ENCODE peak calls at places on chromosome 17, in eight cellular contexts. M, F, B, T, Z, R, Y and J are unnamed samples.

GRCh38 chr17:65438708-65439294 is 122.6 kb downstream of the AXIN2 start:
- DNase-seq in F (no peak), R (no peak), M (no peak), Y (no peak), Z (no peak), T (no peak), B (no peak), J (no peak)

GRCh38 chr17:32461853-32462617 is 17.7 kb downstream of the PSMD11 start:
- DNase-seq in Y (no peak), Z (no peak), B (peak; percentile 54), M (no peak), F (peak; percentile 30), R (peak; percentile 49), T (no peak), J (no peak)

GRCh38 chr17:6105608-6106007 is 35.4 kb downstream of the WSCD1 start:
- DNase-seq in Y (no peak), Z (no peak), M (no peak), R (no peak), T (no peak), F (no peak), B (no peak), J (no peak)

GRCh38 chr17:77203846-77204245 is 63.1 kb downstream of the SEC14L1 start:
- DNase-seq in Y (no peak), T (no peak), Z (no peak), M (no peak), R (no peak), F (no peak), B (no peak), J (no peak)

GRCh38 chr17:39487946-39488345 is 26.7 kb downstream of the CDK12 start:
- DNase-seq in Z (no peak), M (no peak), B (no peak), Y (no peak), T (no peak), F (no peak), R (no peak), J (no peak)

GRCh38 chr17:66533572-66533971 is 231.2 kb downstream of the PRKCA start:
- DNase-seq in M (no peak), F (peak; percentile 38), Z (no peak), T (peak; percentile 73), Y (no peak), R (peak; percentile 39), B (no peak), J (no peak)

GRCh38 chr17:8375738-8376259 is 705 bp downstream of the KRABD2 start:
- DNase-seq in T (no peak), Y (no peak), B (peak; percentile 40), F (no peak), R (no peak), Z (no peak), M (no peak), J (no peak)

GRCh38 chr17:58330544-58330996 is 2.0 kb upstream of the TSPOAP1 start:
- DNase-seq in B (no peak), F (no peak), T (no peak), R (no peak), M (peak; percentile 11), Z (no peak), Y (no peak), J (no peak)

GRCh38 chr17:77371888-77372443 is 231.2 kb downstream of the SEC14L1 start:
- DNase-seq in F (no peak), T (no peak), M (peak; percentile 15), Y (no peak), Z (no peak), B (no peak), R (no peak), J (no peak)

GRCh38 chr17:38430822-38431221 is 2.6 kb downstream of the ARHGAP23 start:
- DNase-seq in Y (no peak), M (no peak), F (no peak), B (no peak), Z (no peak), R (no peak), T (no peak), J (no peak)
- H3K27ac ChIP-seq in Y (peak overlapping the region; percentile 84), M (peak overlapping the region; percentile 94), F (no peak overlapping the region), B (no peak overlapping the region), Z (peak overlapping the region; percentile 99), R (no peak overlapping the region), T (peak overlapping the region; percentile 90), J (peak overlapping the region; percentile 91)

GRCh38 chr17:37643118-37643766 is at the start of gene DDX52:
- DNase-seq in F (peak; percentile 88), Z (peak; percentile 92), M (peak; percentile 92), B (peak; percentile 97), T (peak; percentile 96), Y (peak; percentile 82), R (peak; percentile 89), J (peak; percentile 94)

GRCh38 chr17:37642706-37643105 is 540 bp downstream of the DDX52 start:
- DNase-seq in R (peak; percentile 1), Y (no peak), M (no peak), B (peak; percentile 47), T (no peak), Z (no peak), F (no peak), J (no peak)

GRCh38 chr17:37637956-37638355 is 5.3 kb downstream of the DDX52 start:
- DNase-seq in B (no peak), Y (no peak), Z (no peak), T (no peak), R (no peak), F (no peak), M (no peak), J (no peak)

GRCh38 chr17:37643829-37644228 is 583 bp upstream of the DDX52 start:
- DNase-seq in Z (no peak), M (no peak), Y (no peak), T (no peak), F (no peak), B (peak; percentile 89), R (no peak), J (no peak)

DNA sequence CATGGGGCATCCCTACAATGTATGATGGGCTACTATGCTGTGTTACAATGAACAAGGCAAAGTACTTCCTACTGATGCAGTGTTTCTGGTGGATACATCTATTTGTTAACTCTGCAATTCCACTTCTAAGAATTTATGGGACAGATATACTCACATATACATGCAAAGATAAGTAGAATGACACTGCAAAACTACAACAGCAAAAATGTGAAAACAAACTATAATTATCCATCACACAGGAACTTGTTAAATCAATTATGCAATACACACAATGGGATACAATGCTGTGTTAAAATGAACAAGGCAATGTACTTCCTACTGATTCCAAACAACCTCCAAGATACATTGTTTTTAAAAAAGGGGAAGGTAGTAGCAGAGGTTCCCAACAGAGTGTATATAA is 3.2 kb downstream of the DDX52 start:
- DNase-seq in B (no peak), F (no peak), R (no peak), Y (no peak), M (no peak), Z (no peak), T (no peak), J (no peak)
- H3K27ac ChIP-seq in B (no peak overlapping the region), F (no peak overlapping the region), R (no peak overlapping the region), Y (no peak overlapping the region), M (no peak overlapping the region), Z (no peak overlapping the region), T (no peak overlapping the region), J (no peak overlapping the region)

GRCh38 chr17:47279062-47279801 is 25.6 kb downstream of the ITGB3 start:
- DNase-seq in M (peak; percentile 66), Y (peak; percentile 62), T (peak; percentile 90), F (peak; percentile 55), R (no peak), Z (peak; percentile 67), B (peak; percentile 14), J (peak; percentile 72)
- H3K27ac ChIP-seq in M (peak overlapping the region; percentile 89), Y (peak overlapping the region; percentile 73), T (peak overlapping the region; percentile 86), F (peak overlapping the region; percentile 26), R (no peak overlapping the region), Z (peak overlapping the region; percentile 90), B (no peak overlapping the region), J (peak overlapping the region; percentile 73)

GRCh38 chr17:16973760-16974540 is 2.0 kb upstream of the TNFRSF13B start:
- DNase-seq in Y (no peak), Z (no peak), T (no peak), F (no peak), R (no peak), B (no peak), M (no peak), J (no peak)
- H3K27ac ChIP-seq in Y (peak overlapping the region; percentile 56), Z (no peak overlapping the region), T (no peak overlapping the region), F (no peak overlapping the region), R (no peak overlapping the region), B (no peak overlapping the region), M (no peak overlapping the region), J (no peak overlapping the region)